ENCODE peak calls at places on chromosomes 13 and 19, in four cellular contexts. One of them, this sample, is unnamed.

GRCh38 chr13:67509039-67509438 is 278.9 kb upstream of the PCDH9 start:
- DNase-seq in K562: no peak
- DNase-seq in A549: no peak
- DNase-seq in HepG2: no peak
- DNase-seq in this sample: no peak

GRCh38 chr19:12785431-12786011 is 5.8 kb upstream of the JUNB start:
- DNase-seq in K562: no peak
- DNase-seq in A549: no peak
- DNase-seq in HepG2: no peak
- DNase-seq in this sample: no peak

GRCh38 chr19:30340724-30341595 is 31.2 kb upstream of the ZNF536 start:
- DNase-seq in K562: no peak
- DNase-seq in A549: no peak
- DNase-seq in HepG2: no peak
- DNase-seq in this sample: no peak

GRCh38 chr13:25352230-25352629 is 19.5 kb upstream of the ATP8A2 start:
- DNase-seq in K562: peak; percentile 26
- DNase-seq in A549: no peak
- DNase-seq in HepG2: no peak
- DNase-seq in this sample: no peak

GRCh38 chr13:76792680-76793334 is 93.4 kb downstream of the KCTD12 start:
- DNase-seq in K562: no peak
- DNase-seq in A549: no peak
- DNase-seq in HepG2: no peak
- DNase-seq in this sample: peak; percentile 66

GRCh38 chr13:24083141-24083540 is 77.4 kb upstream of the SPATA13 start:
- DNase-seq in K562: no peak
- DNase-seq in A549: no peak
- DNase-seq in HepG2: no peak
- DNase-seq in this sample: no peak

GRCh38 chr13:114140131-114140908 is 7.9 kb upstream of the RASA3 start:
- DNase-seq in K562: no peak
- DNase-seq in A549: no peak
- DNase-seq in HepG2: no peak
- DNase-seq in this sample: no peak

GRCh38 chr13:29920018-29920643 is 69.7 kb upstream of the UBL3 start:
- DNase-seq in K562: no peak
- DNase-seq in A549: no peak
- DNase-seq in HepG2: peak; percentile 63
- DNase-seq in this sample: no peak

GRCh38 chr19:34540811-34541557 is 59.4 kb downstream of the WTIP start:
- DNase-seq in K562: no peak
- DNase-seq in A549: no peak
- DNase-seq in HepG2: no peak
- DNase-seq in this sample: no peak

GRCh38 chr19:57053401-57053800 is 66.4 kb upstream of the USP29 start:
- DNase-seq in K562: no peak
- DNase-seq in A549: no peak
- DNase-seq in HepG2: no peak
- DNase-seq in this sample: no peak

GRCh38 chr19:35780058-35780457 is 4.7 kb downstream of the ARHGAP33 start:
- DNase-seq in K562: no peak
- DNase-seq in A549: no peak
- DNase-seq in HepG2: no peak
- DNase-seq in this sample: no peak

GRCh38 chr13:85243831-85244230 is 555.4 kb downstream of the SLITRK6 start:
- DNase-seq in K562: no peak
- DNase-seq in A549: no peak
- DNase-seq in HepG2: no peak
- DNase-seq in this sample: no peak

GRCh38 chr13:31227063-31227462 is 27.3 kb downstream of the B3GLCT start:
- DNase-seq in K562: no peak
- DNase-seq in A549: no peak
- DNase-seq in HepG2: no peak
- DNase-seq in this sample: peak; percentile 13

GRCh38 chr13:85363504-85363903 is 435.7 kb downstream of the SLITRK6 start:
- DNase-seq in K562: no peak
- DNase-seq in A549: no peak
- DNase-seq in HepG2: no peak
- DNase-seq in this sample: no peak

GRCh38 chr13:42363941-42364612 is 92.1 kb downstream of the AKAP11 start:
- DNase-seq in K562: no peak
- DNase-seq in A549: peak; percentile 4
- DNase-seq in HepG2: no peak
- DNase-seq in this sample: peak; percentile 17

GRCh38 chr19:47703301-47703700 is 9.9 kb upstream of the EHD2 start:
- DNase-seq in K562: no peak
- DNase-seq in A549: no peak
- DNase-seq in HepG2: no peak
- DNase-seq in this sample: no peak

GRCh38 chr19:47702671-47703070 is 10.6 kb upstream of the EHD2 start:
- DNase-seq in K562: no peak
- DNase-seq in A549: no peak
- DNase-seq in HepG2: no peak
- DNase-seq in this sample: no peak

GRCh38 chr19:47704656-47705055 is 8.6 kb upstream of the EHD2 start:
- DNase-seq in K562: no peak
- DNase-seq in A549: no peak
- DNase-seq in HepG2: no peak
- DNase-seq in this sample: no peak

GRCh38 chr19:47701717-47702552 is 11.3 kb upstream of the EHD2 start:
- DNase-seq in K562: no peak
- DNase-seq in A549: no peak
- DNase-seq in HepG2: no peak
- DNase-seq in this sample: no peak

GRCh38 chr19:47704024-47704423 is 9.2 kb upstream of the EHD2 start:
- DNase-seq in K562: no peak
- DNase-seq in A549: no peak
- DNase-seq in HepG2: no peak
- DNase-seq in this sample: peak; percentile 99
- TF ChIP-seq CEBPB in K562: no peak
- TF ChIP-seq CEBPB in A549: no peak
- TF ChIP-seq CEBPB in HepG2: no peak
- TF ChIP-seq CEBPB in this sample: peak; percentile 90

DNA sequence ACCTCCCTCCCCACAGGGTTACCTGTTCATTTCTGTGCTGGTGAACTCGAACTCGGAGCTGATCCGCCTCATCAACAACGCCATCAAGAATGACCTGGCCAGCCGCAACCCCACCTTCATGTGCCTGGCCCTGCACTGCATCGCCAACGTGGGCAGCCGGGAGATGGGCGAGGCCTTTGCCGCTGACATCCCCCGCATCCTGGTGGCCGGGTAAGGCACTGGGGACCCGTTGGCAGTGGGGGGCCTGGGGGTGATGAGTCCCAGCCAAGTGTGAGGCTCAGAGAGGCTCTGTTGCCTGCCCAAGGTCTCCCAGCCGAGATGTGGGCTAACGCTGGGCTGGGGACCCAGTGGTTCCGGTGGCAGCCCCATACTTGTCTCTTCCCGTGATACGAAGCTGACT is 15.7 kb downstream of the AP2A1 start:
- DNase-seq in K562: no peak
- DNase-seq in A549: no peak
- DNase-seq in HepG2: no peak
- DNase-seq in this sample: no peak
- TF ChIP-seq SMC3 in K562: no peak
- TF ChIP-seq SMC3 in A549: no peak
- TF ChIP-seq SMC3 in HepG2: no peak
- TF ChIP-seq SMC3 in this sample: no peak

GRCh38 chr19:54002495-54003315 is 11.3 kb downstream of the CACNG6 start:
- DNase-seq in K562: no peak
- DNase-seq in A549: no peak
- DNase-seq in HepG2: no peak
- DNase-seq in this sample: no peak
- TF ChIP-seq MAFK in K562: no peak
- TF ChIP-seq MAFK in A549: no peak
- TF ChIP-seq MAFK in HepG2: no peak
- TF ChIP-seq MAFK in this sample: no peak

GRCh38 chr13:27921961-27922910 is 2.4 kb downstream of the PDX1 start:
- DNase-seq in K562: no peak
- DNase-seq in A549: no peak
- DNase-seq in HepG2: no peak
- DNase-seq in this sample: no peak
- TF ChIP-seq CEBPB in K562: no peak
- TF ChIP-seq CEBPB in A549: no peak
- TF ChIP-seq CEBPB in HepG2: no peak
- TF ChIP-seq CEBPB in this sample: no peak

GRCh38 chr13:95185311-95185710 is 115.9 kb downstream of the ABCC4 start:
- DNase-seq in K562: no peak
- DNase-seq in A549: no peak
- DNase-seq in HepG2: no peak
- DNase-seq in this sample: no peak
- TF ChIP-seq SMC3 in K562: no peak
- TF ChIP-seq SMC3 in A549: no peak
- TF ChIP-seq SMC3 in HepG2: no peak
- TF ChIP-seq SMC3 in this sample: no peak

DNA sequence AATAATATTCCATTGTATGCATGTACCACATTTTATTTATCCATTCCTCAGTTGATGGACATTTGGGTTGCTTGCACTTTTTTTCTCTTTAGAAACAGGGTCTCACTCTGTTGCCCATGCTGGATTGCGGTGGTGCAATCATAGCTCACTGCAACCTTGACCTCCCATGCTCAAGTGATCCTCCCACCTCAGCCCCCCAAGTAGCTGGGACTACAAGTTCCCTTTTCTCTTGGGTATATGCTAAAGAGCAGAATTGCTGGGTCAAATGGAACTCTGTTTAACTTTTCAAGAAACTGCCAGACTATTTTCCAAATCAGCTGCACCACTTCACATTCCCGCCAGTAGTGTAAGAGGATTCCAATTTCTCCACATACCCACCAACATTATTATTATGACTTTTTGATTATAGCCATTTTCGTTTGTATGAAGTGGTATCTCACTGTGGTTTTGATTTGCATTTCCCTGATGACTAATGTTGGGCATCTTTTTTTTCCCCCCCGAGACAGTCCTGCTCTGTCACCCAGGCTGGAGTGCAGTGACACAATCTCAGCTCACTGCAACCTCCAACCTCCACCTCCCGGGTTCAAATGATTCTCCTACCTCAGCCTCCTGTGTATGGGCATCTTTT is 7.6 kb upstream of the IPO5 start:
- DNase-seq in K562: no peak
- DNase-seq in A549: no peak
- DNase-seq in HepG2: no peak
- DNase-seq in this sample: peak; percentile 20
- TF ChIP-seq MAFK in K562: no peak
- TF ChIP-seq MAFK in A549: no peak
- TF ChIP-seq MAFK in HepG2: no peak
- TF ChIP-seq MAFK in this sample: no peak

GRCh38 chr13:52808842-52809219 is 39.6 kb downstream of the PCDH8 start:
- DNase-seq in K562: no peak
- DNase-seq in A549: no peak
- DNase-seq in HepG2: no peak
- DNase-seq in this sample: no peak
- TF ChIP-seq CEBPB in K562: no peak
- TF ChIP-seq CEBPB in A549: no peak
- TF ChIP-seq CEBPB in HepG2: no peak
- TF ChIP-seq CEBPB in this sample: no peak

This sample was measured in IMR-90.